ENCODE peak calls at places on chromosomes 2 and 18, in six cellular contexts. One of them, this sample, is unnamed.

GRCh38 chr2:224584111-224584764 is 925 bp downstream of the CUL3 start:
- DNase-seq in endothelial cell of umbilical vein: peak; percentile 56
- DNase-seq in upper lobe of right lung: peak; percentile 69
- DNase-seq in hepatocyte: peak; percentile 42
- DNase-seq in sigmoid colon: peak; percentile 68
- DNase-seq in psoas muscle: peak; percentile 35
- DNase-seq in this sample: no peak

GRCh38 chr2:159290289-159290907 is 3.9 kb upstream of the WDSUB1 start:
- DNase-seq in endothelial cell of umbilical vein: peak; percentile 9
- DNase-seq in upper lobe of right lung: no peak
- DNase-seq in hepatocyte: peak; percentile 63
- DNase-seq in sigmoid colon: no peak
- DNase-seq in psoas muscle: no peak
- DNase-seq in this sample: no peak

GRCh38 chr18:9732031-9732430 is 23.9 kb downstream of the RAB31 start:
- DNase-seq in endothelial cell of umbilical vein: no peak
- DNase-seq in upper lobe of right lung: no peak
- DNase-seq in hepatocyte: no peak
- DNase-seq in sigmoid colon: peak; percentile 60
- DNase-seq in psoas muscle: no peak
- DNase-seq in this sample: peak; percentile 58

GRCh38 chr2:69212238-69213028 is 174.6 kb downstream of the GFPT1 start:
- DNase-seq in endothelial cell of umbilical vein: no peak
- DNase-seq in upper lobe of right lung: no peak
- DNase-seq in hepatocyte: no peak
- DNase-seq in sigmoid colon: no peak
- DNase-seq in psoas muscle: no peak
- DNase-seq in this sample: no peak

GRCh38 chr18:111292-112014 is 46.9 kb upstream of the USP14 start:
- DNase-seq in endothelial cell of umbilical vein: peak; percentile 64
- DNase-seq in upper lobe of right lung: peak; percentile 88
- DNase-seq in hepatocyte: peak; percentile 85
- DNase-seq in sigmoid colon: peak; percentile 68
- DNase-seq in psoas muscle: peak; percentile 72
- DNase-seq in this sample: no peak

GRCh38 chr2:20205915-20206524 is 18.9 kb downstream of the SDC1 start:
- DNase-seq in endothelial cell of umbilical vein: no peak
- DNase-seq in upper lobe of right lung: peak; percentile 90
- DNase-seq in hepatocyte: no peak
- DNase-seq in sigmoid colon: no peak
- DNase-seq in psoas muscle: no peak
- DNase-seq in this sample: no peak

GRCh38 chr18:23935804-23936203 is 78.8 kb upstream of the TTC39C start:
- DNase-seq in endothelial cell of umbilical vein: no peak
- DNase-seq in upper lobe of right lung: no peak
- DNase-seq in hepatocyte: no peak
- DNase-seq in sigmoid colon: no peak
- DNase-seq in psoas muscle: no peak
- DNase-seq in this sample: no peak

GRCh38 chr2:101150306-101151140 is 659 bp downstream of the TBC1D8 start:
- DNase-seq in endothelial cell of umbilical vein: peak; percentile 42
- DNase-seq in upper lobe of right lung: peak; percentile 76
- DNase-seq in hepatocyte: peak; percentile 60
- DNase-seq in sigmoid colon: peak; percentile 73
- DNase-seq in psoas muscle: peak; percentile 39
- DNase-seq in this sample: peak; percentile 77

GRCh38 chr2:238129166-238130010 is 9.1 kb upstream of the KLHL30 start:
- DNase-seq in endothelial cell of umbilical vein: no peak
- DNase-seq in upper lobe of right lung: no peak
- DNase-seq in hepatocyte: no peak
- DNase-seq in sigmoid colon: no peak
- DNase-seq in psoas muscle: no peak
- DNase-seq in this sample: no peak

GRCh38 chr2:218010116-218010837 is 7.5 kb upstream of the TNS1 start:
- DNase-seq in endothelial cell of umbilical vein: peak; percentile 26
- DNase-seq in upper lobe of right lung: peak; percentile 76
- DNase-seq in hepatocyte: peak; percentile 76
- DNase-seq in sigmoid colon: peak; percentile 83
- DNase-seq in psoas muscle: peak; percentile 65
- DNase-seq in this sample: no peak

GRCh38 chr2:212918336-212918735 is 233.1 kb downstream of the IKZF2 start:
- DNase-seq in endothelial cell of umbilical vein: no peak
- DNase-seq in upper lobe of right lung: no peak
- DNase-seq in hepatocyte: no peak
- DNase-seq in sigmoid colon: no peak
- DNase-seq in psoas muscle: no peak
- DNase-seq in this sample: no peak

GRCh38 chr2:226183550-226183949 is 616.1 kb downstream of the IRS1 start:
- DNase-seq in endothelial cell of umbilical vein: no peak
- DNase-seq in upper lobe of right lung: no peak
- DNase-seq in hepatocyte: no peak
- DNase-seq in sigmoid colon: no peak
- DNase-seq in psoas muscle: no peak
- DNase-seq in this sample: no peak

GRCh38 chr2:164697688-164698290 is 76.5 kb upstream of the GRB14 start:
- DNase-seq in endothelial cell of umbilical vein: peak; percentile 51
- DNase-seq in upper lobe of right lung: no peak
- DNase-seq in hepatocyte: peak; percentile 31
- DNase-seq in sigmoid colon: no peak
- DNase-seq in psoas muscle: no peak
- DNase-seq in this sample: no peak

GRCh38 chr2:219441451-219442205 is 7.0 kb downstream of the SPEG start:
- DNase-seq in endothelial cell of umbilical vein: no peak
- DNase-seq in upper lobe of right lung: no peak
- DNase-seq in hepatocyte: peak; percentile 82
- DNase-seq in sigmoid colon: peak; percentile 89
- DNase-seq in psoas muscle: peak; percentile 55
- DNase-seq in this sample: no peak

GRCh38 chr18:25019086-25019860 is 332.7 kb downstream of the ZNF521 start:
- DNase-seq in endothelial cell of umbilical vein: no peak
- DNase-seq in upper lobe of right lung: no peak
- DNase-seq in hepatocyte: no peak
- DNase-seq in sigmoid colon: no peak
- DNase-seq in psoas muscle: no peak
- DNase-seq in this sample: no peak

GRCh38 chr2:235850771-235851551 is 317.2 kb downstream of the GBX2 start:
- DNase-seq in endothelial cell of umbilical vein: no peak
- DNase-seq in upper lobe of right lung: no peak
- DNase-seq in hepatocyte: no peak
- DNase-seq in sigmoid colon: no peak
- DNase-seq in psoas muscle: no peak
- DNase-seq in this sample: no peak

GRCh38 chr2:28644760-28645159 is 106.9 kb upstream of the PPP1CB start:
- DNase-seq in endothelial cell of umbilical vein: no peak
- DNase-seq in upper lobe of right lung: no peak
- DNase-seq in hepatocyte: no peak
- DNase-seq in sigmoid colon: peak; percentile 65
- DNase-seq in psoas muscle: no peak
- DNase-seq in this sample: peak; percentile 71

GRCh38 chr2:134283701-134284100 is 29.8 kb downstream of the MGAT5 start:
- DNase-seq in endothelial cell of umbilical vein: no peak
- DNase-seq in upper lobe of right lung: no peak
- DNase-seq in hepatocyte: no peak
- DNase-seq in sigmoid colon: no peak
- DNase-seq in psoas muscle: no peak
- DNase-seq in this sample: no peak

DNA sequence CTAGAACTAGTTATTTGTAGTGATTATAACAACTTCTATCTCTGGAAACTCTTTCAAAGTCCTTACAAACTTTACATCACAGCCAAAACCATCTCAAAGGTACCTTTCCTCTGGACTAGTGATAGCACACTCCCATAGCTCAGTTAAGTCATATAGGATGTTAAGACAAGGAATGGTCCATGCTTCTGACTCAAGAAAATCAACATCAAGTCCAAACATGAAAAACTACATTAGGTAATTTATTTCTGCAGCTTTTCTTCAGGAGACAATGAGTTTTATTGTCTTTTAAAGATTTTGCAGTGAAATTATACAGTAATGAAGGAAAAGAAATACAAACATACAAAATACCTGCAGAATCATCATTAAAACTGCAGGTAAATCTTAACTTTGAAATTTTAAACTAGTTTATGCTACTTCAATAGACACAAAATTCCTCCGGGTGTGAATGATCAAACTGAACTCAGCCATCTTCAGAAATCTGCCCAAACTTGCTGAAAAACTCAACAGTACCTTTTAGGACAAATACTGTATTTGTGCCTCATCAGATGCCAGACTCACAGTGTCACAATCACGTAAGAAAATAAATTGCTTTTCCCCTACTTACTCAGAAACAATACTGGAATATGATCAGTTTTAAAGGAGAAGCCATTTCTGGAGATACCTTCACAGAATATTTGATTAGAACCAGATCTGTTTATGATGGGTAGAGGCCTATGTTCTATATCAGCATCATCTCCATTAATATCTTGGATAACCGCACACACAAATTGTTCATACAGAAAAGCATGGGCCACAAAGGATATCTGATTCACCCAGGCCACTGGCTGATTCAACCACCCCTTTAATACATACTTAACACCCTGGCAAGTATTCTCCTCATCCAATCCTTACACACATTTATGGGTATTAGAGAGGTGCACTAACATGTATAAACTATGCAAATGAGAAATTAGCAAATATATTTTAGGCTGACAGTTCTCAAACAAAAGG is 2.6 kb downstream of the TMEM131 start:
- DNase-seq in endothelial cell of umbilical vein: no peak
- DNase-seq in upper lobe of right lung: no peak
- DNase-seq in hepatocyte: no peak
- DNase-seq in sigmoid colon: no peak
- DNase-seq in psoas muscle: no peak
- DNase-seq in this sample: no peak
- H3K4me3 ChIP-seq in endothelial cell of umbilical vein: no peak overlapping the region
- H3K4me3 ChIP-seq in upper lobe of right lung: peak overlapping the region; percentile 91
- H3K4me3 ChIP-seq in hepatocyte: peak overlapping the region; percentile 87
- H3K4me3 ChIP-seq in sigmoid colon: no peak overlapping the region
- H3K4me3 ChIP-seq in psoas muscle: peak overlapping the region; percentile 90
- H3K4me3 ChIP-seq in this sample: peak overlapping the region; percentile 91

GRCh38 chr2:216971632-216972031 is 111.8 kb upstream of the TNP1 start:
- DNase-seq in endothelial cell of umbilical vein: no peak
- DNase-seq in upper lobe of right lung: no peak
- DNase-seq in hepatocyte: no peak
- DNase-seq in sigmoid colon: no peak
- DNase-seq in psoas muscle: no peak
- DNase-seq in this sample: no peak
- H3K27ac ChIP-seq in endothelial cell of umbilical vein: no peak overlapping the region
- H3K27ac ChIP-seq in upper lobe of right lung: no peak overlapping the region
- H3K27ac ChIP-seq in hepatocyte: no peak overlapping the region
- H3K27ac ChIP-seq in sigmoid colon: peak overlapping the region; percentile 22
- H3K27ac ChIP-seq in psoas muscle: no peak overlapping the region
- H3K27ac ChIP-seq in this sample: peak overlapping the region; percentile 26

DNA sequence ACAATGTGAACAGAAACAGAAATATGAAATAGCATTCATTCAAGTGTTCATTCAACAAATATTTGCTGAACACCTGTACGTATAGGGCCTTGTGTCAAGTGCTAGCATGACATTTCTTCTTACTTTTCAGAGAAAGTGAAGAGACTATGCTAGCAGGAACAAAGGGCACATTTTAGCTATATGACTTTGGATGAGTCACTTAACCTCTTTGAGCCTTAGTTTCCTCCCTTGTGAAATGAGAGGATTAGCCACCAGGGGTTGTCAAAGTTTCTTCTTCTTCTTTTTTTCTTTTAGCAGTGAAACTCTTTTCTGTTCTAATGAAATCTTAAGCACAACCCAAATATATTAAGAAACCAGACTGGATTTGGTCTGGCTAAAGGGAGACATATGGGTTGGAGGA is 53.1 kb downstream of the FIGN start:
- DNase-seq in endothelial cell of umbilical vein: peak; percentile 66
- DNase-seq in upper lobe of right lung: no peak
- DNase-seq in hepatocyte: peak; percentile 11
- DNase-seq in sigmoid colon: no peak
- DNase-seq in psoas muscle: no peak
- DNase-seq in this sample: no peak
- TF ChIP-seq CTCF in endothelial cell of umbilical vein: peak; percentile 31
- TF ChIP-seq CTCF in upper lobe of right lung: peak; percentile 10
- TF ChIP-seq CTCF in hepatocyte: no peak
- TF ChIP-seq CTCF in sigmoid colon: no peak
- TF ChIP-seq CTCF in psoas muscle: peak; percentile 5
- TF ChIP-seq CTCF in this sample: no peak

GRCh38 chr18:77132369-77133050 is at the start of gene MBP:
- DNase-seq in endothelial cell of umbilical vein: no peak
- DNase-seq in upper lobe of right lung: peak; percentile 94
- DNase-seq in hepatocyte: peak; percentile 92
- DNase-seq in sigmoid colon: peak; percentile 82
- DNase-seq in psoas muscle: peak; percentile 60
- DNase-seq in this sample: peak; percentile 77

GRCh38 chr18:77131652-77132368 is 773 bp downstream of the MBP start:
- DNase-seq in endothelial cell of umbilical vein: no peak
- DNase-seq in upper lobe of right lung: peak; percentile 91
- DNase-seq in hepatocyte: peak; percentile 77
- DNase-seq in sigmoid colon: peak; percentile 85
- DNase-seq in psoas muscle: peak; percentile 67
- DNase-seq in this sample: peak; percentile 81

GRCh38 chr18:77129150-77129551 is 3.4 kb downstream of the MBP start:
- DNase-seq in endothelial cell of umbilical vein: no peak
- DNase-seq in upper lobe of right lung: no peak
- DNase-seq in hepatocyte: peak; percentile 35
- DNase-seq in sigmoid colon: peak; percentile 84
- DNase-seq in psoas muscle: peak; percentile 45
- DNase-seq in this sample: no peak

GRCh38 chr18:77130229-77131099 is 2.1 kb downstream of the MBP start:
- DNase-seq in endothelial cell of umbilical vein: no peak
- DNase-seq in upper lobe of right lung: peak; percentile 48
- DNase-seq in hepatocyte: no peak
- DNase-seq in sigmoid colon: peak; percentile 55
- DNase-seq in psoas muscle: no peak
- DNase-seq in this sample: no peak

GRCh38 chr18:77131100-77131651 is 1.4 kb downstream of the MBP start:
- DNase-seq in endothelial cell of umbilical vein: no peak
- DNase-seq in upper lobe of right lung: peak; percentile 89
- DNase-seq in hepatocyte: peak; percentile 39
- DNase-seq in sigmoid colon: peak; percentile 64
- DNase-seq in psoas muscle: peak; percentile 61
- DNase-seq in this sample: no peak
- H3K4me3 ChIP-seq in endothelial cell of umbilical vein: peak overlapping the region; percentile 48
- H3K4me3 ChIP-seq in upper lobe of right lung: peak overlapping the region; percentile 85
- H3K4me3 ChIP-seq in hepatocyte: peak overlapping the region; percentile 92
- H3K4me3 ChIP-seq in sigmoid colon: peak overlapping the region; percentile 51
- H3K4me3 ChIP-seq in psoas muscle: peak overlapping the region; percentile 89
- H3K4me3 ChIP-seq in this sample: peak overlapping the region; percentile 85

DNA sequence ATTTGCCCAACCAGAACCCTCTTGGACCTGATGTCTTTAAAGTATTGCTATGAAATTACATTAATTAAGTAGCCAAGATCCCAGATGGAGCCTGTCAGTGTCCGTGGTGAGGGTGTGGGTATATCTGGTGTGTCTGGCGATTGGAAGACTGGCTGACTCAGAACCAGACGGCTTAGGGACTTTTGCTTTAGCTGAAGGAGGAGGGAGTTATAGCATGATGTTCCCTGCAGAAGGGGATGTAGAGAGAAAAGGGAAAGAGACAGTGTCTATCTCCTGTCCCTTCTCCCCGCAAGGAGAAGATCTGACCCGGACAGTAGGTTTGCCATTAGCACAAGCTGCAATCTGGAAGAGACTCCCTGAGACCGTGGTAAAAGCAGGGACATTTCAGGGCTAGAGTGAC is 60.6 kb downstream of the POU3F3 start:
- DNase-seq in endothelial cell of umbilical vein: no peak
- DNase-seq in upper lobe of right lung: no peak
- DNase-seq in hepatocyte: no peak
- DNase-seq in sigmoid colon: no peak
- DNase-seq in psoas muscle: no peak
- DNase-seq in this sample: no peak
- H3K27ac ChIP-seq in endothelial cell of umbilical vein: no peak overlapping the region
- H3K27ac ChIP-seq in upper lobe of right lung: no peak overlapping the region
- H3K27ac ChIP-seq in hepatocyte: no peak overlapping the region
- H3K27ac ChIP-seq in sigmoid colon: no peak overlapping the region
- H3K27ac ChIP-seq in psoas muscle: no peak overlapping the region
- H3K27ac ChIP-seq in this sample: no peak overlapping the region

GRCh38 chr2:176518823-176519222 is 249.6 kb downstream of the MTX2 start:
- DNase-seq in endothelial cell of umbilical vein: peak; percentile 98
- DNase-seq in upper lobe of right lung: no peak
- DNase-seq in hepatocyte: peak; percentile 23
- DNase-seq in sigmoid colon: peak; percentile 70
- DNase-seq in psoas muscle: peak; percentile 10
- DNase-seq in this sample: no peak
- TF ChIP-seq CTCF in endothelial cell of umbilical vein: no peak
- TF ChIP-seq CTCF in upper lobe of right lung: no peak
- TF ChIP-seq CTCF in hepatocyte: no peak
- TF ChIP-seq CTCF in sigmoid colon: no peak
- TF ChIP-seq CTCF in psoas muscle: no peak
- TF ChIP-seq CTCF in this sample: no peak